ENCODE peak calls at places on chromosomes 12 and 14, in four cellular contexts. C is A549, T is K562, A is HepG2. B is an unnamed sample.

GRCh38 chr12:99282086-99282485 is 365.5 kb upstream of the GARIN6 start:
- DNase-seq in C (no peak), T (no peak), A (no peak), B (no peak)

GRCh38 chr12:124327362-124328043 is 32.6 kb downstream of the RFLNA start:
- DNase-seq in T (no peak), A (no peak), C (no peak), B (no peak)

GRCh38 chr12:68276400-68276930 is 23.1 kb upstream of the IL22 start:
- DNase-seq in T (no peak), C (no peak), A (no peak), B (no peak)

GRCh38 chr14:50740858-50741257 is 72.8 kb upstream of the SAV1 start:
- DNase-seq in T (no peak), A (no peak), C (no peak), B (no peak)

GRCh38 chr12:131124487-131125280 is 171.0 kb downstream of the ADGRD1 start:
- DNase-seq in A (no peak), T (no peak), C (no peak), B (no peak)

GRCh38 chr14:100640481-100641273 is 53.5 kb upstream of the BEGAIN start:
- DNase-seq in A (no peak), C (no peak), T (no peak), B (peak)

GRCh38 chr12:92942905-92943304 is 13.8 kb upstream of the EEA1 start:
- DNase-seq in C (no peak), T (no peak), A (no peak), B (no peak)

GRCh38 chr12:100953217-100953616 is 158.6 kb downstream of the ANO4 start:
- DNase-seq in T (no peak), C (no peak), A (no peak), B (no peak)

GRCh38 chr12:115423546-115423987 is 739.6 kb upstream of the TBX3 start:
- DNase-seq in T (no peak), A (peak), C (peak), B (no peak)

GRCh38 chr12:110957159-110957558 is 36.8 kb upstream of the MYL2 start:
- DNase-seq in T (no peak), C (no peak), A (no peak), B (no peak)

GRCh38 chr12:128190614-128191013 is 76.4 kb upstream of the TMEM132C start:
- DNase-seq in C (no peak), A (no peak), T (no peak), B (no peak)

GRCh38 chr12:6434205-6435180 is 10.3 kb upstream of the CD27 start:
- DNase-seq in C (no peak), A (no peak), T (no peak), B (no peak)

GRCh38 chr14:105019861-105020814 is 745 bp downstream of the CDCA4 start:
- DNase-seq in C (no peak), A (no peak), T (no peak), B (no peak)
- TF ChIP-seq POLR2AphosphoS2 in C (no peak), A (no peak), T (no peak), B (no peak)

DNA sequence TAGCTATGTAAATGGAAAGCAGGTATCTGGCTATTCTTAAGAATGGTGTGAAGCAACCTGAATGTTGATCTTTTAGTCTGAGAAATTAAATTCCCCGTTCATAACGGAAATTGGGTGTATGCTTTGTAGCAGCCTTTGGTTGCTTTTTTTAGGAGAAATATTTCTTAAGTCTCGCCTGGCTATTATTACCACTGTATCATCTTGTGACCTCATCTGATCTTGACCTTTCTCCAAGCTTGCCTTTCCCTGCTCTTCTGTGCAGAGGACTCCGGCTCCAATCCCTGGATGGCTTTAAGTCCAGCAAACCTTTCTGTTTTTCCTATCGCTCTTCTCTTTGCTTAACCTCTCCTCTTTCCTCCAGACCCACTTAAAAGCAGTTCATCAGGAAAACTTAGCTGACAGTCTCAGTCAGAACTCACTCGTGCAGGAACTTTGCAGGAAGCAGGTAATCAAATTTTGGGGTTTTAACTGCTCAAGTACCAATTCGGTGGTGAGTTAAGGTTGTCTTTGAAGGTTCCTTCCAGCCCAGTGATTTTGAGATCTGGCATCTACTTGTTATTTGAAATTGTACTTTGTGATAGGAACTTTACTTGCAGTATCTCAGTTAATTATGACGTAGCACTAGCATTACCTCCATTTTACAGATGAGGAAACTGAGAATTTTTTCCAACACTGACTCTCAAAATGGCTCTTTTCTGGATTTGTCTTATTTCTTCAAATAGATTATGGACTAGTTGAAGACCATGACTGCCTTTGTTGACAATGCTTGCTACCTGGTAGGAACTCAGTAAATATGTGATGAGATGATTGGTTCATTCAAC is 14.1 kb downstream of the PPFIBP1 start:
- DNase-seq in A (no peak), C (no peak), T (no peak), B (no peak)
- TF ChIP-seq POLR2AphosphoS2 in A (no peak), C (no peak), T (no peak), B (no peak)

GRCh38 chr14:96888593-96888992 is 91.4 kb downstream of the VRK1 start:
- DNase-seq in A (no peak), C (no peak), T (no peak), B (no peak)
- TF ChIP-seq POLR2AphosphoS2 in A (no peak), C (no peak), T (no peak), B (no peak)

DNA sequence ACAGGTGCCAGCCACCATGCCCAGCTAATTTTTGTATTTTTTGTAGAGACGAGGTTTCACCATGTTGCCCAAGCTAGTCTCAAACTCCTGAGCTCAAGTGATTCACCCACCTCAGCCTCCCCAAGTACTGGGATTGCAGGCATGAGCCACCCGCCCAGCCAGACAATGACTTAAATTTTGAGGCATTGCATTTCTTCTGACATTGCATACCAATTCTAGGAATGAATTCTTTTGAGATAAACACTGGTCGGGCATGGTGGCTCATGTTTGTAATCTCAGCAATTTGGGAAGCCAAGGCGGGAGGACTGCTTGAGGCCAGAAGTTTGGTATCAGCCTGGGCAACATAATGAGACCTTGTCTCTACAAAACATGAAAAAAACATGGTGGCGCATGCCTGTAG is 2.5 kb upstream of the CELA1 start:
- DNase-seq in C (no peak), A (no peak), T (no peak), B (no peak)
- TF ChIP-seq POLR2AphosphoS2 in C (no peak), A (no peak), T (no peak), B (no peak)

GRCh38 chr14:20454645-20455354 is at the start of the genes APEX1 and OSGEP:
- DNase-seq in A (peak), C (peak), T (peak), B (peak)

GRCh38 chr14:20455355-20456300 is 602 bp downstream of the APEX1 start:
- DNase-seq in A (no peak), T (peak), C (peak), B (no peak)

GRCh38 chr14:20456971-20457370 is 1.9 kb downstream of the APEX1 start:
- DNase-seq in T (no peak), C (no peak), A (no peak), B (no peak)

GRCh38 chr14:20458031-20458789 is 3.0 kb downstream of the PIP4P1 start:
- DNase-seq in A (no peak), T (no peak), C (no peak), B (no peak)

GRCh38 chr14:20454359-20454644 is 310 bp downstream of the OSGEP start:
- DNase-seq in T (no peak), C (peak), A (no peak), B (no peak)
- TF ChIP-seq POLR2AphosphoS2 in T (no peak), C (no peak), A (no peak), B (no peak)

DNA sequence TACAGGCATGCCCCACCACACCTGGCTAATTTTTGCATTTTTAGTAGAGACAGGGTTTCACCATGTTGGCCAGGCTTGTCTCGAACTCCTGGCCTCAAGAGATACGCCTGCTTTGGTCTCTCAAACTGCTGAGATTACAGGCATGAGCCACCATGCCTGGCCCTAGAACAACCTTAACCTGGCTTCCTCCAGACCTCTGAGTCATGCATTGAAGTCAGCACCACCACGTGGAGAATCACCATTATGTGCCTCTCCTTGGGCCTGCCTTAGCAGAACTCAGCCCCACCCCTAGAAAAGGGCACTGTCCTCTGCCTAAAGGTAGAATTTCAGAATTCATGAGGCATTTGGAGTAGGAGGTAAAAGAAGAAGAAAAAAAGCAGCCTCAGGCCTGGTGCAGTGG is 49.0 kb downstream of the LIMA1 start:
- DNase-seq in C (no peak), A (no peak), T (no peak), B (no peak)
- TF ChIP-seq POLR2AphosphoS2 in C (no peak), A (no peak), T (no peak), B (no peak)

GRCh38 chr14:31229638-31230229 is 22.1 kb upstream of the HECTD1 start:
- DNase-seq in T (peak), C (peak), A (peak), B (no peak)
- TF ChIP-seq POLR2AphosphoS2 in T (no peak), C (no peak), A (peak), B (no peak)

DNA sequence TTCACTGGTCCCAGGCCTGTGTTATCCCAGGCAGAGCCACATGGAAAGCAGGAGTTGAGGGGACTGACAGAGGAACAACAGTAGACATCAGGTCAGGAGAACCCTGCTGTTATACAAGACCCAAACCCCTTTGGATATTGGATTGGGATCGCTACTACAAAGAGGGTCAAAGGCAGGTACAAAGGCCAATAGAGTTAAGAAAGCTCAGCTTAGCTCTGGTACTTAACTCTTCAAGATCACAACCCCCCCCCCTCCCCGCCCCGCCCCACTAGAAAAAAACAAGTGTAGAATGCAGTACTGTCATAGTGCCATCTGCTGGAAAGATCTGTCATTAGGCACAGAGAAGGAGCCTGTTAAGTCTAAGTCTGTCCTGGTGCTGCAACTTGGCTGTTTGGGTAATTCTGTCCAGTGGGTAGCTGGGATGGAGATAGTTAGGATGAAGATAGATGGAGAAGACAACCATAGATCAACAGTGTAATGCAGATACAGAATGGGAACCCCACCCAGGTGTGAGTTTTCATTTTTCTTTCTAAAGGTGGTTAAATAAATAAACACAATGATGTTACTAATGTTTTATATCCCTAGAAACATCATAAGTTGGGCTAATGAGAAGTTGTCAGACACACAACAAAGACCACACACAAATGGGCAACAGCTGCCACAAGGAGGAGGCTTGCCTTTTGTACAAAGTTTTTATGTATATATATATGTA is 17.2 kb downstream of the REM2 start:
- DNase-seq in T (peak), A (peak), C (peak), B (peak)
- TF ChIP-seq POLR2AphosphoS2 in T (no peak), A (no peak), C (no peak), B (no peak)

GRCh38 chr12:83378186-83378727 is 691.6 kb downstream of the TMTC2 start:
- DNase-seq in A (no peak), C (no peak), T (no peak), B (no peak)
- TF ChIP-seq POLR2AphosphoS2 in A (no peak), C (no peak), T (no peak), B (no peak)

GRCh38 chr14:105241641-105242040 is 6.7 kb upstream of the BTBD6 start:
- DNase-seq in T (no peak), A (no peak), C (no peak), B (no peak)

GRCh38 chr14:105244334-105244733 is 4.0 kb upstream of the BTBD6 start:
- DNase-seq in T (no peak), A (no peak), C (no peak), B (no peak)

DNA sequence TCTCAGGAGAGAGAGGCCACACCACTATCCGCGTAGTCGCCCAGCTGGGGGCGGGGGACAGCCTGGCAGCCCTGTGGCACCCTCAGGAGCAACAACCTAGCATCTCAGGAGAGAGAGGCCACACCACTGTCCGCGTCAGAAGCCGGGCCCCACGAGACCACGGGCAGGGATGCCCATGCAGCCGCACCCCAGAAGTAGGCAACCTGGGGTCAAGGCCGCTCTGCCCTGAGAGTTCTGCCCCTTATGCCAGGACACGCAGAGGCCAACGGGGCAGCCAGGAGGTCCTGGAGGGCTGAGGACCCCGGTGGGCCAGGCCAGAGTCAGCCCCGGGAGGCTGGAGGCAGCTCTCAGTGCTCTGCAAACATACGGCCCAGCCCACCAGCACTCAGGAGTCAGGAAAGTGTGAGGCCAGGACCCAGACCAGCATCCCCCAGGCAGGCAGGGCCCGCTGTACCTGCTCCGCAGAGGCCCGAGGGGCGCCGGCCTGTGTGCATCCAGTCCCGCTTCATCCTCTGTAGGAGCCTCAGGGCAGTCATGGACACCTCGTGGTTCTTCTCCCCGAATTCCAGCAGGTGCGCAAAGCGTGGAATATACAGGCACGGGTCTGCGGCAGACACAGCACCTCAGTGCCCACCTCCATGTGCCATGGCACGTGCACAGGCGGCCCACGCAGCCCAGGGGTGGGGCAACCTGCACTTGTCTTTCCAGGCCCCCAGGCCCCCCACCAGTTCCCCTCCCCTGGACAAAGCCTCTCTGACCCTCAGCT is 7.3 kb upstream of the BTBD6 start:
- DNase-seq in A (no peak), C (no peak), T (no peak), B (no peak)
- TF ChIP-seq POLR2AphosphoS2 in A (no peak), C (no peak), T (no peak), B (no peak)